ENCODE peak calls at places on chromosomes 11 and 22, in nine cellular contexts. A, B, E, Q, C, P, G, O and U are unnamed samples.
A peak's percentile ranks its signal among the peaks of the same experiment; 100 is the strongest.

GRCh38 chr11:74929431-74930363 is 19.2 kb downstream of the XRRA1 start:
- DNase-seq in Q (peak; percentile 95), C (no peak), O (peak; percentile 67), P (peak; percentile 87), E (peak; percentile 65), A (peak; percentile 95), B (peak; percentile 19), G (peak; percentile 55), U (peak; percentile 28)

GRCh38 chr22:48084041-48084748 is 1321.7 kb downstream of the TBC1D22A start:
- DNase-seq in G (no peak), Q (no peak), O (no peak), E (no peak), B (no peak), P (peak; percentile 12), A (no peak), C (no peak), U (no peak)

GRCh38 chr11:125123947-125124633 is 12.7 kb upstream of the TMEM218 start:
- DNase-seq in A (peak; percentile 32), B (peak; percentile 32), Q (peak; percentile 66), C (no peak), E (peak; percentile 79), O (peak; percentile 71), P (peak; percentile 68), G (peak; percentile 45), U (no peak)

GRCh38 chr11:7436657-7437056 is 48.6 kb upstream of the OLFML1 start:
- DNase-seq in A (no peak), P (peak; percentile 30), O (no peak), G (no peak), B (no peak), C (no peak), Q (no peak), E (no peak), U (no peak)

GRCh38 chr22:19610518-19611253 is 86.5 kb upstream of the CLDN5 start:
- DNase-seq in P (peak; percentile 66), Q (no peak), E (peak; percentile 65), O (no peak), G (no peak), A (no peak), B (no peak), C (no peak), U (no peak)

GRCh38 chr22:38469306-38469781 is 1.4 kb downstream of the KDELR3 start:
- DNase-seq in Q (no peak), B (no peak), P (no peak), O (peak; percentile 39), E (no peak), C (peak; percentile 32), G (no peak), A (no peak), U (no peak)

GRCh38 chr11:2818503-2818902 is 67.1 kb downstream of the CDKN1C start:
- DNase-seq in A (no peak), B (peak; percentile 6), E (no peak), P (no peak), Q (no peak), G (no peak), C (peak; percentile 58), O (no peak), U (no peak)

GRCh38 chr22:47757741-47758140 is 995.3 kb downstream of the TBC1D22A start:
- DNase-seq in P (no peak), G (no peak), B (no peak), A (no peak), C (no peak), E (no peak), Q (no peak), O (no peak), U (no peak)

GRCh38 chr11:74844072-74844471 is 95.4 kb downstream of the RNF169 start:
- DNase-seq in E (no peak), B (no peak), P (no peak), O (no peak), Q (no peak), G (no peak), A (no peak), C (no peak), U (no peak)

GRCh38 chr11:122681731-122682130 is 26.2 kb downstream of the UBASH3B start:
- DNase-seq in C (no peak), B (no peak), G (no peak), Q (no peak), A (no peak), E (no peak), P (peak; percentile 33), O (no peak), U (no peak)

GRCh38 chr11:123241874-123242538 is 47.0 kb upstream of the CLMP start:
- DNase-seq in O (no peak), E (no peak), G (no peak), Q (no peak), C (no peak), A (no peak), B (no peak), P (no peak), U (no peak)

GRCh38 chr11:26228778-26229177 is 103.2 kb upstream of the ANO3 start:
- DNase-seq in C (no peak), G (no peak), B (no peak), Q (peak; percentile 40), P (no peak), E (no peak), O (no peak), A (peak; percentile 59), U (no peak)

GRCh38 chr11:57513911-57514537 is 1.5 kb downstream of the SLC43A1 start:
- DNase-seq in C (peak; percentile 74), A (peak; percentile 33), E (peak; percentile 57), Q (peak; percentile 56), G (no peak), P (peak; percentile 52), O (peak; percentile 76), B (peak; percentile 42), U (no peak)

GRCh38 chr11:17547932-17548331 is 873 bp downstream of the OTOG start:
- DNase-seq in E (peak; percentile 67), B (no peak), Q (no peak), O (no peak), G (no peak), P (no peak), A (no peak), C (no peak), U (no peak)

GRCh38 chr22:23763579-23764331 is 965 bp downstream of the C22orf15 start:
- DNase-seq in P (peak; percentile 72), G (no peak), E (peak; percentile 74), Q (no peak), B (no peak), A (no peak), C (peak; percentile 79), O (no peak), U (peak; percentile 40)

GRCh38 chr11:69086152-69086551 is 37.4 kb downstream of the TPCN2 start:
- DNase-seq in B (no peak), Q (no peak), A (no peak), P (no peak), O (no peak), C (no peak), E (no peak), G (no peak), U (no peak)

DNA sequence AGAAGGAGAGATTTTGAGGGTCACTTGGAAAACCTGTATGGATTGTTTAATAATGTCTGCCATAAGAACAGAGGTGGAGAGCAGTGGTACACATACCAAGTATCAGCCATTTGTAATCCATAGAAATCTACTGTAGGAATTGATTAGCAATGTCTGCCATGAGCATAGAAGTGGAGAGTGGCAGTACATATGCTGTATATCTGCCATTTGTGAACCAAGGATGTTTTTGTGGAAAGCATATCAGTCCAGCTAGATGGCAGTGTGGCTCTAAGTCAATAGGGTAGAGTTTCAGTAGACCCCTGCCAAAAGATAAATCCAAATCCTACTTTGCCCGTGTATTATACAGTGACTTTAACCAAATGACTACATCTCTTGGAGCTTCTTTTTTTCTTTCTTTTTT is 82.9 kb upstream of the SEZ6L start:
- DNase-seq in A (no peak), E (no peak), Q (no peak), G (no peak), O (no peak), B (no peak), C (no peak), P (no peak), U (no peak)
- TF ChIP-seq CTCF in A (no peak), E (peak; percentile 34), Q (no peak), G (no peak), O (no peak), B (peak; percentile 44), C (no peak), P (no peak), U (no peak)

DNA sequence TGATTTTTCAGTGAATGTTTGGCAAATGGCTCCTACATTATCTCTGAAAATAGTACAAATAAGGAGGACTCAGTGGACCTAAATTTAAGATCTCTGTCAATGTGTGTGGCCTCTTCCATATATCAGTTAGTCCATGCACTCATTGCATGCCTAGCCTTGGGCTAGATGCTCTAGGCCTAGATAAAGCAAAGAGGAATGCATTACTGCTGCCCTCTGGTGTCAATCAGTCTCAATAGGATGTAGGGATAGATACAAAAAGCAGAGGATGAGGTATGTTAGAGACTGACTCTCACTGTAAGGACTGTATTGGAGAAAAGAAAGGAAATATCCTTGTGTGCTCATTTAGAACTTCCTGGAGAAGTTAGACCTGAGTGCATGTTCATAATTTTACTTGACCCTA is 42.0 kb downstream of the MS4A2 start:
- DNase-seq in A (no peak), Q (peak; percentile 3), O (no peak), G (no peak), P (peak; percentile 15), E (peak; percentile 43), C (no peak), B (no peak), U (no peak)
- TF ChIP-seq CTCF in A (no peak), Q (no peak), O (no peak), G (peak; percentile 56), P (peak; percentile 27), E (peak; percentile 78), C (peak; percentile 6), B (peak; percentile 59), U (no peak)

GRCh38 chr11:89477175-89477574 is 14.0 kb downstream of the NOX4 start:
- DNase-seq in C (no peak), E (peak; percentile 68), G (no peak), A (no peak), P (no peak), O (no peak), Q (no peak), B (no peak), U (no peak)
- TF ChIP-seq CTCF in C (no peak), E (peak; percentile 33), G (no peak), A (no peak), P (no peak), O (no peak), Q (no peak), B (no peak), U (no peak)

DNA sequence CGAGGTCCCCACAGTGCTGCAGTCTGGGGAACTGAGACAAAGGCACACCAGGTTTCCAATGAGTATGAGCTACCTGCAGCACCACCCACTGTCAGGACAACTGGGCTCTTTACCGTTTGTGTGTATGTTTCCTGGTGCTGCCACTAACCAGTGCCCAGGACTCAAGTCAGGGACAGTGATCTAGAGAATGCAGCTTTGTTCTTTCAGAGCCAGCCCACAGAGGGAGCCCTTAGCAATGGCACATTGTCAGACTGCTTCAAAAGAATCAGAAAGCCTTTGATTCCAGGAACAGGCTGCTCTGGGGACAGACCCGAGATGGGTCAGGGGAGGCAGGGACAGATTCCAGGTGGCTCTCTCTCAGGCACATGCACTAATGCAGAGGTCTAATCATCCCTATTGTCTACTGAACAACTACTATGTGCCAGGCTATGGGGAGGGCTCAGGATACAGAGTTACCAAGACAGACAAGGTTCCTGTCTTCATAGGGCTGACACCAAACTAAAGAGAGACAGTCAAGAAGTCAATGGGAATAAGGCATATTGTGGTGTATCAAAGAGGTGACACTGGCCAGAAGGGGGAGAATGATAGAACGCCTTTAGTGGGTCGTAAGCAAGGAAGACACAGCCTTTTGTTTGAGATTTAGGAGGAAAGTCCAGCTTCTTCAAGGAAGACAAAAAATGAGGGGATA is 103.7 kb downstream of the VPREB1 start:
- DNase-seq in P (no peak), Q (no peak), O (no peak), G (no peak), C (no peak), A (no peak), B (no peak), E (peak; percentile 64), U (no peak)
- TF ChIP-seq CTCF in P (no peak), Q (peak; percentile 29), O (no peak), G (no peak), C (no peak), A (peak; percentile 2), B (peak; percentile 19), E (peak; percentile 49), U (no peak)

GRCh38 chr22:39556970-39557811 is 13.4 kb upstream of the CACNA1I start:
- DNase-seq in O (no peak), P (peak; percentile 49), Q (peak; percentile 21), A (peak; percentile 7), C (no peak), B (no peak), G (peak; percentile 47), E (no peak), U (no peak)
- TF ChIP-seq CTCF in O (no peak), P (no peak), Q (peak; percentile 9), A (peak; percentile 39), C (no peak), B (peak; percentile 15), G (no peak), E (no peak), U (no peak)